ENCODE peak calls at places on chromosomes 13 and 19, in ten cellular contexts. H, D, J, G, Y, W, X, T, B and L are unnamed samples.

GRCh38 chr19:2542341-2543069 is 66.6 kb downstream of the GADD45B start:
- DNase-seq in H (peak; percentile 71), J (peak; percentile 61), D (no peak), Y (no peak), X (no peak), W (no peak), B (peak; percentile 20), T (no peak), G (no peak), L (no peak)

GRCh38 chr19:50794074-50794777 is 4.0 kb downstream of the ACP4 start:
- DNase-seq in D (peak; percentile 76), Y (peak; percentile 35), J (no peak), G (no peak), B (no peak), W (no peak), H (no peak), T (no peak), X (peak; percentile 39), L (no peak)

GRCh38 chr19:32599736-32600157 is 18.8 kb downstream of the PDCD5 start:
- DNase-seq in G (no peak), Y (peak; percentile 52), H (peak; percentile 69), T (no peak), J (no peak), B (no peak), W (no peak), X (no peak), D (peak; percentile 77), L (no peak)

GRCh38 chr19:49590971-49591730 is at the start of gene PRR12:
- DNase-seq in B (peak; percentile 62), T (peak; percentile 72), G (peak; percentile 68), W (no peak), H (peak; percentile 67), X (peak; percentile 69), J (peak; percentile 84), D (peak; percentile 96), Y (peak; percentile 77), L (peak; percentile 50)

GRCh38 chr13:102628559-102628958 is 31.8 kb downstream of the TPP2 start:
- DNase-seq in J (no peak), Y (no peak), B (no peak), G (no peak), D (no peak), T (no peak), W (no peak), X (no peak), H (no peak), L (no peak)

GRCh38 chr19:22144394-22144793 is 52.4 kb downstream of the ZNF676 start:
- DNase-seq in H (peak; percentile 10), W (no peak), D (no peak), X (no peak), T (no peak), J (no peak), B (no peak), G (no peak), Y (no peak), L (no peak)

GRCh38 chr19:6802336-6803035 is 30.0 kb downstream of the VAV1 start:
- DNase-seq in Y (peak; percentile 25), D (peak; percentile 25), X (no peak), G (peak; percentile 10), W (peak; percentile 28), T (peak; percentile 17), H (no peak), B (peak; percentile 30), J (peak; percentile 74), L (no peak)

GRCh38 chr19:51690359-51691121 is 2.6 kb upstream of the SPACA6 start:
- DNase-seq in J (peak; percentile 90), D (peak; percentile 91), T (peak; percentile 79), B (peak; percentile 66), W (peak; percentile 48), G (peak; percentile 78), X (peak; percentile 49), H (peak; percentile 68), Y (peak; percentile 7), L (peak; percentile 88)

GRCh38 chr19:57941593-57941992 is 5.9 kb downstream of the ZNF256 start:
- DNase-seq in D (no peak), J (no peak), G (no peak), B (no peak), X (no peak), T (no peak), Y (no peak), H (no peak), W (no peak), L (no peak)

GRCh38 chr19:19817357-19817756 is 4.2 kb downstream of the ZNF506 start:
- DNase-seq in T (no peak), D (no peak), G (no peak), J (no peak), B (no peak), H (no peak), X (no peak), Y (no peak), W (no peak), L (no peak)

GRCh38 chr19:532578-533484 is 1.3 kb downstream of the CDC34 start:
- DNase-seq in J (peak; percentile 93), W (peak; percentile 58), Y (peak; percentile 57), H (peak; percentile 64), D (peak; percentile 38), X (peak; percentile 83), T (peak; percentile 76), B (peak; percentile 86), G (peak; percentile 85), L (peak; percentile 91)

GRCh38 chr13:62631124-62631523 is 1215.5 kb upstream of the PCDH20 start:
- DNase-seq in H (no peak), D (no peak), X (no peak), T (no peak), Y (no peak), J (no peak), G (no peak), W (no peak), B (no peak), L (no peak)

GRCh38 chr19:16216744-16217670 is 19.3 kb downstream of the AP1M1 start:
- DNase-seq in Y (no peak), B (no peak), J (peak; percentile 61), W (no peak), D (no peak), T (no peak), G (no peak), H (no peak), X (no peak), L (peak; percentile 34)

DNA sequence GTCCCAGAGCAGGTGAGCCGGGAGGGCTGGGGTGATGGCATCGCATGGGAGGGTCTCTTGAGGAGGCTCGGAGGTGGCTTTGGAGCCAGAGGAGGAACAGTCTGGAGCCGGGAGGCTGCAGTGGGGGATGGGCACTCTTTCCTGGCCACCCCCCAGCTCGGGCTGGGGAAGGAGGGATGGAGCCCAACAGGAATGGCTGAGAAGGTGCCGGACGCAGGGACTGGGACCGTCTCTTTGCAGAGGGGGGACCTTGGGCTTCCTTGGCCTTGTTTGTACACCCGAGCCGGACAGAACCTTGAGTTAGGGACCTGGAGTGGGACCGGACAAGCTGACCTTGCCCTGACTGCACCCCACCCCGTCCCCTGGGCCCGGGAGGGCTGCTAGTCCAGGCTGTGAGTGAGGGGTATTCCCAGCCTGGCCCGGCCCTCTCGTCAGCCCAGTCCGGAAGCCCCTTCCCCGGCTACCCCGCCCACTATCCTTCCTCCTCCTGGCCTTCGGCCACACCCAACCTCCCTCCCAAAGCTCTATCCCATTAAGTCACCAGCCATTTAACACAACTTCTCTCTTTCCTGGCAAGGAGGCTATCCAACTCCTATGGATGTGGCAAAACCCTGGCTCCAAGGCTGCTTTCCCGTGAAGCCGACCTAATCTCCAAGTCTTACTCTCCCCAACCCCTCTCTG is 863 bp upstream of the TBXA2R start:
- DNase-seq in W (no peak), Y (no peak), X (no peak), D (no peak), H (no peak), T (no peak), J (peak; percentile 88), G (peak; percentile 73), B (peak; percentile 72), L (no peak)
- H3K27ac ChIP-seq in W (peak overlapping the region; percentile 89), Y (peak overlapping the region; percentile 58), X (peak overlapping the region; percentile 33), D (peak overlapping the region; percentile 72), H (peak overlapping the region; percentile 59), T (peak overlapping the region; percentile 71), J (peak overlapping the region; percentile 12), G (peak overlapping the region; percentile 90), B (peak overlapping the region; percentile 92), L (peak overlapping the region; percentile 81)

GRCh38 chr13:50080856-50081105 is 65.5 kb downstream of the KCNRG start:
- DNase-seq in D (no peak), T (no peak), J (no peak), H (peak; percentile 27), X (no peak), B (no peak), G (no peak), W (no peak), Y (peak; percentile 55), L (no peak)
- H3K4me1 ChIP-seq in D (peaks cover 30% of the 10 kb centered on the region), T (no peaks in the 10 kb centered on the region), J (no peaks in the 10 kb centered on the region), H (no peaks in the 10 kb centered on the region), X (peaks cover 4% of the 10 kb centered on the region), B (peaks cover 75% of the 10 kb centered on the region), G (peaks cover 30% of the 10 kb centered on the region), W (peaks cover 9% of the 10 kb centered on the region), Y (no peaks in the 10 kb centered on the region), L (peaks cover 32% of the 10 kb centered on the region)

DNA sequence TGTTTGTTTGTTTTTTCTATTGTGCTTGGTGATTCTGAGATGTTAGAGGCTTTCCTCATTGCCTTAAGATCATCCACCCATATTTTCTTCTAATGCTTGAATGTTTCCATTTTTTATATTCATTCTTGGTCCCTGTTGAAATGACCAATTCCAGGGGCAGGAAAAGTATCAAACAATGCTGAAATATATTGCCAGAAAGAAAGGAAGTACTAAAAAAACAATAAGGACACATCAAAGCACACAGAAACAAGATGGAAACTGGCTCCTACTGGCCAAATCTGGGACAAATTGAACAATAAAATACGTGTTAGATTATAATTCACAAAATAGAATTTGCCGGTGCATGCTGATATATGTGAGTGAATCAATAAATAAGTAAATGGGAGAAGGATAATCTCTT is 23.9 kb downstream of the ZDHHC20 start:
- DNase-seq in H (no peak), G (no peak), J (no peak), T (no peak), D (no peak), W (no peak), X (no peak), Y (no peak), B (no peak), L (no peak)
- H3K4me3 ChIP-seq in H (no peak overlapping the region), G (no peak overlapping the region), J (no peak overlapping the region), T (no peak overlapping the region), D (no peak overlapping the region), W (no peak overlapping the region), X (no peak overlapping the region), Y (no peak overlapping the region), B (no peak overlapping the region), L (no peak overlapping the region)

GRCh38 chr19:13103961-13104847 is 1.5 kb upstream of the LYL1 start:
- DNase-seq in H (no peak), J (peak; percentile 88), G (peak; percentile 80), B (peak; percentile 79), Y (no peak), D (peak; percentile 31), W (no peak), X (no peak), T (peak; percentile 67), L (peak; percentile 94)

GRCh38 chr19:13102666-13103584 is at the start of gene LYL1:
- DNase-seq in W (peak; percentile 43), H (no peak), G (peak; percentile 91), J (peak; percentile 91), Y (peak; percentile 49), D (no peak), X (no peak), B (peak; percentile 87), T (peak; percentile 79), L (peak; percentile 86)

GRCh38 chr19:13103585-13103923 is 896 bp upstream of the LYL1 start:
- DNase-seq in X (no peak), J (no peak), B (no peak), T (peak; percentile 17), D (no peak), G (no peak), Y (no peak), H (no peak), W (no peak), L (no peak)

GRCh38 chr19:13102416-13102665 is 317 bp downstream of the LYL1 start:
- DNase-seq in G (no peak), T (no peak), J (no peak), X (no peak), Y (no peak), W (no peak), B (no peak), H (no peak), D (no peak), L (no peak)

GRCh38 chr19:13104848-13105646 is 2.4 kb upstream of the LYL1 start:
- DNase-seq in T (peak; percentile 34), H (no peak), G (no peak), W (no peak), D (no peak), Y (no peak), J (no peak), B (no peak), X (no peak), L (peak; percentile 44)
- H3K27ac ChIP-seq in T (peak overlapping the region; percentile 25), H (no peak overlapping the region), G (peak overlapping the region; percentile 95), W (peak overlapping the region; percentile 93), D (no peak overlapping the region), Y (peak overlapping the region; percentile 39), J (no peak overlapping the region), B (peak overlapping the region; percentile 97), X (peak overlapping the region; percentile 22), L (peak overlapping the region; percentile 96)